ENCODE peak calls at places on chromosomes 11 and 22, in five cellular contexts. Y, G, C, V and H are unnamed samples.

GRCh38 chr11:130813196-130813595 is 103.1 kb downstream of the SNX19 start:
- DNase-seq in Y (no peak), G (no peak), C (no peak), V (no peak), H (no peak)

GRCh38 chr11:130827697-130828377 is 88.4 kb downstream of the SNX19 start:
- DNase-seq in Y (peak; percentile 40), G (peak; percentile 96), C (peak; percentile 93), V (peak; percentile 66), H (peak; percentile 86)

GRCh38 chr22:28920757-28921584 is 37.6 kb downstream of the ZNRF3 start:
- DNase-seq in Y (no peak), G (no peak), C (no peak), V (no peak), H (no peak)

GRCh38 chr11:83691387-83692088 is 405.4 kb upstream of the CCDC90B start:
- DNase-seq in Y (no peak), G (no peak), C (no peak), V (no peak), H (no peak)

GRCh38 chr11:117456027-117456720 is 128.5 kb downstream of the CEP164 start:
- DNase-seq in Y (no peak), G (no peak), C (no peak), V (no peak), H (no peak)

GRCh38 chr11:96187779-96188624 is 155.0 kb downstream of the MAML2 start:
- DNase-seq in Y (no peak), G (no peak), C (no peak), V (no peak), H (peak; percentile 79)

GRCh38 chr11:94171693-94172440 is 43.2 kb downstream of the PANX1 start:
- DNase-seq in Y (peak; percentile 49), G (peak; percentile 77), C (peak; percentile 73), V (peak; percentile 36), H (peak; percentile 47)

GRCh38 chr11:116637766-116638165 is 135.0 kb downstream of the BUD13 start:
- DNase-seq in Y (no peak), G (no peak), C (no peak), V (no peak), H (no peak)

GRCh38 chr11:72776844-72777754 is 16.7 kb downstream of the STARD10 start:
- DNase-seq in Y (no peak), G (peak; percentile 43), C (no peak), V (no peak), H (no peak)

GRCh38 chr11:61102667-61103491 is 590 bp downstream of the CD5 start:
- DNase-seq in Y (no peak), G (no peak), C (no peak), V (no peak), H (no peak)

GRCh38 chr11:45371251-45371749 is 85.2 kb upstream of the SYT13 start:
- DNase-seq in Y (peak; percentile 81), G (peak; percentile 93), C (peak; percentile 95), V (peak; percentile 82), H (peak; percentile 67)

GRCh38 chr11:131157678-131158077 is 212.7 kb upstream of the NTM start:
- DNase-seq in Y (no peak), G (no peak), C (no peak), V (no peak), H (no peak)

GRCh38 chr22:26651840-26652239 is 5.5 kb upstream of the MIAT start:
- DNase-seq in Y (no peak), G (no peak), C (no peak), V (no peak), H (no peak)

GRCh38 chr11:76169473-76169881 is 36.8 kb downstream of the WNT11 start:
- DNase-seq in Y (no peak), G (peak; percentile 29), C (no peak), V (no peak), H (no peak)

GRCh38 chr11:72821920-72822799 is 7.9 kb downstream of the ATG16L2 start:
- DNase-seq in Y (peak; percentile 93), G (peak; percentile 94), C (peak; percentile 95), V (peak; percentile 84), H (peak; percentile 86)

GRCh38 chr11:96648991-96649390 is 259.2 kb downstream of the JRKL start:
- DNase-seq in Y (peak; percentile 3), G (peak; percentile 14), C (no peak), V (no peak), H (no peak)

GRCh38 chr11:26583550-26583949 is 11.5 kb upstream of the MUC15 start:
- DNase-seq in Y (no peak), G (no peak), C (no peak), V (no peak), H (peak; percentile 60)

GRCh38 chr22:42562282-42562681 is 8.5 kb downstream of the SERHL2 start:
- DNase-seq in Y (no peak), G (peak; percentile 36), C (no peak), V (no peak), H (no peak)
- H2BK5ac ChIP-seq in Y (no peak overlapping the region), G (no peak overlapping the region), C (no peak overlapping the region), V (no peak overlapping the region), H (no peak overlapping the region)

GRCh38 chr11:64778223-64778472 is 194 bp downstream of the SF1 start:
- DNase-seq in Y (no peak), G (no peak), C (no peak), V (no peak), H (no peak)
- H2BK5ac ChIP-seq in Y (peak overlapping the region; percentile 90), G (no peak overlapping the region), C (no peak overlapping the region), V (peak overlapping the region; percentile 57), H (peak overlapping the region; percentile 99)

DNA sequence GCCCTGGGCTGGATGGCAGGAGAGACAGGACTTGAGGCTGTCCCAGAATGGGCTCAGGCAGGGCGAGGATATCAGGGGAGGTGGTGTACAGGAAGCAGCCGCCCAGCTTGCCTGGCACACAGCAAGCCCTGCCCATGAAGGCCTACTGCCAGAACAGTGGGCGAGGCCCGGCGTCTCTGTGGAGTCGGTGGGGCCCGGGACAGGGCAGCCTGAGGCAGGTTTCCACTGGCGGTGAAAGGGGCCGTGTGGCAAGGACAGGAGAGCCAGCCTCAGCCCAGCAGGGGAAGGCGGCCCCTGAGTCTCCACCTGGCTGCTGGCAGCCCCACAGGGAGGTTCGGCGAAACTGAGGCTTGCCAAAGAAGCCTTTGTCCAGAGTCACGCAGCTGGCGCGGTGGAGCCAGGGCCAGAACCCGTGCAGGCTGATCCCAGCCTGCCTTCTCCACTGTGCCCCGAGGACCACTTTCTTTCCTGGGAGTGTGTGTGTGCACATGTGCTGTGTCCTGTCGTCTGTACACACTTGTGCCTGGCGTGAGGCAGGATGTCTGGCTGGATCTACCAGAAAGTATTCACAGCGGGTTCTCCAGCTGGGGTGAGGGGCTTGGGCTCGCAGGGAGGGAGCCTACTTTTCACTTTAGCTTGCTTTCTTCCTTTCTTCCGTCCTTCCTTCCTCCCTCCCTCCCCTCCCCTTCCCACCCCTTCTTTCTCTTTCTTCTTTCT is 1.2 kb downstream of the TSPO start:
- DNase-seq in Y (no peak), G (peak; percentile 11), C (no peak), V (no peak), H (peak; percentile 55)
- H2BK5ac ChIP-seq in Y (peak overlapping the region; percentile 90), G (no peak overlapping the region), C (no peak overlapping the region), V (peak overlapping the region; percentile 81), H (no peak overlapping the region)

GRCh38 chr11:29214833-29215232 is 802.0 kb downstream of the KCNA4 start:
- DNase-seq in Y (no peak), G (no peak), C (no peak), V (no peak), H (peak; percentile 8)
- H2BK5ac ChIP-seq in Y (no peak overlapping the region), G (no peak overlapping the region), C (no peak overlapping the region), V (no peak overlapping the region), H (no peak overlapping the region)

DNA sequence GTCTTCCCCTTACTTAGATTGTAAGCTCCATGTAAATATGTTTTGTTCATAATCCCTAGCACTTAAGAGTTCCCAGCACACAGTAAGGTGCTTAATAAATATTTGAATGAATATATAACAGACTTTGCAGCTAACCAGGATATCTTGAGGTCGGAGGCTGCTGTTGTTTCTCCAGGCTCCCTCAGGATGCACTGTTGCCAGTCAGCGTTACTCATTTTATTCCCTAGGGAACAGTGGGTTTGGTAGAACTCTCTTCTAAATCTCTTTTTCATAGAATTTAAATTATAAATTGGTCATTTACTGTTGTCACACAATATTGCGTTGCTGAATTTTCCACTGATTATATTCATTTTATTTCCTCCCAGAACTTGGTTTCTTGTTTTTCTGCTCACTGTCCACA is 995 bp upstream of the CAPRIN1 start:
- DNase-seq in Y (no peak), G (no peak), C (no peak), V (no peak), H (peak; percentile 71)
- H2BK5ac ChIP-seq in Y (no peak overlapping the region), G (no peak overlapping the region), C (no peak overlapping the region), V (no peak overlapping the region), H (peak overlapping the region; percentile 9)

GRCh38 chr11:8331767-8332166 is 68.1 kb upstream of the LMO1 start:
- DNase-seq in Y (no peak), G (no peak), C (no peak), V (no peak), H (no peak)
- H2BK5ac ChIP-seq in Y (no peak overlapping the region), G (no peak overlapping the region), C (no peak overlapping the region), V (no peak overlapping the region), H (no peak overlapping the region)

GRCh38 chr11:124900464-124900863 is 2.8 kb upstream of the ROBO4 start:
- DNase-seq in Y (no peak), G (peak; percentile 76), C (peak; percentile 40), V (no peak), H (peak; percentile 81)
- H2BK5ac ChIP-seq in Y (no peak overlapping the region), G (no peak overlapping the region), C (no peak overlapping the region), V (no peak overlapping the region), H (no peak overlapping the region)

GRCh38 chr22:46115755-46116490 is 34.4 kb upstream of the PPARA start:
- DNase-seq in Y (no peak), G (no peak), C (no peak), V (no peak), H (no peak)
- H2BK5ac ChIP-seq in Y (peak overlapping the region; percentile 32), G (no peak overlapping the region), C (no peak overlapping the region), V (no peak overlapping the region), H (no peak overlapping the region)

DNA sequence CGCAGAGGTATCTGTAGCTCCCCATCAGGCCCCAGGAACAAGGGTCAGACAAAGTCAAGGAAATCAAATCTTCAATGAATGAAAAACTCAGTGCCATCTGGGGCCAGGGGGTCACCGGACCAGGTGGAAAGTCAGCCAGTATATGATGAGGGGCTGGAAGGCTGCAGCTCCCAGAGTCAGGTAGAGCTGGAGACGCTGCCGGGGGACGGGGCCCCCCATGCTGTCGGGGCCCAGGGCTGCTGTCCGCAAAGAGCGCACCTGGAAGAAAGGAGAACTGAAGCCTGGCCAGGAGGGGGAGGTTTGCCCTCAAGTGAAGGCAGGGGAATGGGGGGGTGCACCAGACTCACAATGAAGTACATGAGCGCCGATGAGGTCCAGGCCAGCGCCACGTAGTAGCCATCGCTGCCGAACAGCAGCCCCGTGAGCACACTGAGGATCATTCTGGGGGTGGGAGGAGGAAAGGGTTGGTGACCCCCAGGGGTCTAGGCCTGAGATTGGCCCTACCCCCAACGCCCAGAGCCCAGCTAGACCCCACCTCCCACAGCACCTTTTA is 4.3 kb downstream of the YIF1A start:
- DNase-seq in Y (no peak), G (no peak), C (no peak), V (no peak), H (no peak)
- H2BK5ac ChIP-seq in Y (no peak overlapping the region), G (no peak overlapping the region), C (no peak overlapping the region), V (no peak overlapping the region), H (no peak overlapping the region)

GRCh38 chr11:23023319-23023718 is 163.0 kb upstream of the CCDC179 start:
- DNase-seq in Y (no peak), G (no peak), C (no peak), V (no peak), H (no peak)
- H2BK5ac ChIP-seq in Y (no peak overlapping the region), G (no peak overlapping the region), C (no peak overlapping the region), V (no peak overlapping the region), H (no peak overlapping the region)